ENCODE peak calls at places on chromosomes 11 and 22, in seven cellular contexts. A, Z, F, H, B, Q and T are unnamed samples.

GRCh38 chr11:115301029-115301428 is 203.2 kb downstream of the CADM1 start:
- DNase-seq in F (no peak), Q (no peak), Z (no peak), H (no peak), B (no peak), A (no peak), T (no peak)

GRCh38 chr11:111049131-111049530 is 196.4 kb upstream of the POU2AF2 start:
- DNase-seq in Z (no peak), B (no peak), A (no peak), F (no peak), H (no peak), Q (no peak), T (no peak)

GRCh38 chr11:107370390-107370789 is 87.2 kb downstream of the CWF19L2 start:
- DNase-seq in B (no peak), A (no peak), H (no peak), Q (no peak), Z (no peak), F (no peak), T (peak)

GRCh38 chr11:32289701-32290100 is 145.6 kb downstream of the WT1 start:
- DNase-seq in Q (no peak), A (no peak), Z (no peak), F (no peak), B (no peak), H (no peak), T (no peak)

GRCh38 chr11:37352485-37352884 is 754.4 kb upstream of the RAG2 start:
- DNase-seq in F (no peak), Z (no peak), Q (no peak), H (no peak), A (no peak), B (no peak), T (no peak)

GRCh38 chr22:32969502-32969901 is 88.7 kb downstream of the SYN3 start:
- DNase-seq in H (peak), Q (no peak), Z (no peak), F (no peak), B (no peak), A (no peak), T (no peak)

GRCh38 chr11:77710358-77710757 is 72.8 kb upstream of the CLNS1A start:
- DNase-seq in Z (no peak), Q (no peak), A (no peak), F (no peak), H (no peak), B (no peak), T (no peak)

GRCh38 chr11:86743223-86744118 is 56.9 kb upstream of the PRSS23 start:
- DNase-seq in F (no peak), H (no peak), Z (no peak), B (no peak), Q (no peak), A (no peak), T (peak)

GRCh38 chr22:26318975-26319374 is 110.1 kb upstream of the ASPHD2 start:
- DNase-seq in H (no peak), Z (no peak), A (no peak), Q (no peak), B (no peak), F (no peak), T (no peak)

GRCh38 chr11:16572946-16573345 is 165.5 kb upstream of the C11orf58 start:
- DNase-seq in F (no peak), H (no peak), A (no peak), Q (no peak), B (no peak), Z (no peak), T (no peak)

GRCh38 chr11:47631473-47631872 is 10.9 kb downstream of the MTCH2 start:
- DNase-seq in B (no peak), Z (no peak), Q (no peak), H (no peak), A (no peak), F (no peak), T (no peak)

GRCh38 chr11:34395916-34396555 is 38.2 kb upstream of the ABTB2 start:
- DNase-seq in Z (no peak), A (no peak), B (no peak), F (no peak), Q (no peak), H (no peak), T (peak)

GRCh38 chr11:120303004-120303637 is 22.0 kb upstream of the TLCD5 start:
- DNase-seq in F (no peak), A (peak), H (peak), Q (peak), Z (peak), B (peak), T (no peak)

GRCh38 chr11:50174189-50174588 is 141.5 kb downstream of the OR4C45 start:
- DNase-seq in H (no peak), Q (no peak), Z (no peak), F (no peak), A (no peak), B (no peak), T (peak)

GRCh38 chr22:47053865-47054185 is 291.4 kb downstream of the TBC1D22A start:
- DNase-seq in Z (no peak), F (no peak), A (no peak), B (no peak), Q (no peak), H (no peak), T (no peak)

GRCh38 chr11:31871310-31872073 is 60.4 kb upstream of the PAX6 start:
- DNase-seq in Z (no peak), H (no peak), A (no peak), Q (no peak), B (no peak), F (no peak), T (no peak)

GRCh38 chr11:36238881-36239280 is 50.3 kb downstream of the COMMD9 start:
- DNase-seq in Q (no peak), H (no peak), F (no peak), Z (no peak), A (no peak), B (no peak), T (no peak)

GRCh38 chr11:105202844-105203548 is 63.4 kb upstream of the CARD18 start:
- DNase-seq in B (no peak), F (no peak), Q (peak), A (no peak), Z (no peak), H (no peak), T (no peak)

GRCh38 chr11:94201004-94201465 is 72.4 kb downstream of the PANX1 start:
- DNase-seq in Z (no peak), F (no peak), A (no peak), B (no peak), H (no peak), Q (no peak), T (no peak)

GRCh38 chr11:128492461-128492860 is 94.9 kb downstream of the ETS1 start:
- DNase-seq in Z (no peak), A (no peak), H (no peak), Q (no peak), B (no peak), F (no peak), T (no peak)

GRCh38 chr11:102367364-102367763 is 20.4 kb downstream of the BIRC2 start:
- DNase-seq in H (no peak), Q (peak), A (no peak), B (no peak), F (no peak), Z (no peak), T (no peak)

GRCh38 chr11:1059759-1060158 is 14.9 kb upstream of the MUC2 start:
- DNase-seq in Q (no peak), H (no peak), A (peak), Z (no peak), F (no peak), B (peak), T (no peak)

GRCh38 chr22:20378110-20378509 is 15.8 kb upstream of the ZNF74 start:
- DNase-seq in B (peak), F (no peak), Q (no peak), Z (no peak), A (no peak), H (no peak), T (no peak)

GRCh38 chr11:44096360-44097188 is 1.1 kb downstream of the EXT2 start:
- DNase-seq in Q (no peak), Z (no peak), A (no peak), B (no peak), F (no peak), H (no peak), T (peak)

GRCh38 chr11:353315-353857 is 15.9 kb upstream of the B4GALNT4 start:
- DNase-seq in H (peak), B (peak), Q (no peak), F (no peak), Z (no peak), A (no peak), T (no peak)

GRCh38 chr11:46826310-46827044 is 19.6 kb downstream of the CKAP5 start:
- DNase-seq in A (peak), H (peak), B (peak), F (no peak), Z (peak), Q (peak), T (no peak)

GRCh38 chr22:45612940-45613339 is 58.7 kb upstream of the ATXN10 start:
- DNase-seq in Q (no peak), F (no peak), A (no peak), Z (no peak), H (no peak), B (no peak), T (no peak)

GRCh38 chr11:47786373-47786772 is 19.2 kb upstream of the FNBP4 start:
- DNase-seq in B (no peak), A (no peak), Z (no peak), H (no peak), Q (no peak), F (no peak), T (no peak)

GRCh38 chr11:15115686-15116085 is 963 bp downstream of the INSC start:
- DNase-seq in H (no peak), Q (no peak), A (no peak), B (no peak), Z (no peak), F (no peak), T (no peak)

DNA sequence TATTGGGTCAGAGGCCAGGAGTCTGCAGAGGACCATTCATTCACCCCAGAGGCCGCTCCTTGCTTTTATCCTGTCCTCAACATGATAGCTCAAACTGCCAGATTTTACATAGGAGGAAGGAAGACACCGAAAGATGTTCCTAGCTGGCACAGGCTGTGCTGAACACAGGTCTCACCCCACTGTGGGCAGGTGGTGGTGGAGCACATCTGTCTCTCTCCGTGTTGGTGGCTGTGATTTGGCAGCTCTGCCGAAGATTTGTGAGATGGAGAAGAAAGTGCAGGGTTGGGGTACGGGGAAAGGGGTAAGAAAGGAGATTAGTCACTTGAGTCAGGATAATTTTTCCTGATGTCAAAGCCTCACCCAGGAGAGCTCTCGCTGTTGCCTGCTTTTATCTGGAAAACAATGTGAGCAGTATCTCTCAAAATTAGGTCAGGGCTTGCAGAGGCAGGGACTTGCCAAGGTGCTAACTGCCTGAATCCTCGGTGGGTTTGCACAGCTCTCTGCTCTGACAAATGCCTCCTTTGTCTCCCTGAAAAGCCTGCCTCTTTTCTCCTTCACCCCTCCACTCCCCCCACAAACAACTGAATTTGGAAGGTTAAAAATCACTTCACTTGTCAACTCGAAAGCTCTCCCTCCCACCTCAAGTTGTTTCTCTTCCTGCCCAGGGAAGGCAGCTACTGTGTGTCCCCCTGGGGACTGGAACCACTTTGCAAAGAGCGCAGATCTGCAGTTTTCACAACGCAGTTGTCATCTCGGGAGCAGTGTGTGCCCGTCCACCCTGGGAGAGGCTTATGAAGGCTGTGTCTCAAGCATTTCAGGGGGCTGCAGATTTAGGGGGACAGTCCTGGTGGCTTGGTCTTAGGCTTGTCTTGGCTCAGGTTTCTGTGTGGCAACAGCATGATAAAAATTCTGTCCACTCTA is 299.7 kb downstream of the ST3GAL4 start:
- DNase-seq in B (no peak), F (no peak), H (no peak), Z (no peak), Q (no peak), A (no peak), T (no peak)
- H3K27ac ChIP-seq in B (no peak), F (no peak), H (no peak), Z (no peak), Q (no peak), A (no peak), T (no peak)

GRCh38 chr11:125111341-125112234 is at the start of gene TMEM218:
- DNase-seq in B (peak), Z (peak), A (peak), F (peak), Q (peak), H (peak), T (peak)
- H3K27ac ChIP-seq in B (no peak), Z (peak), A (peak), F (peak), Q (peak), H (peak), T (peak)

GRCh38 chr22:40216041-40216756 is 38.5 kb downstream of the TNRC6B start:
- DNase-seq in Z (peak), F (no peak), A (no peak), H (no peak), Q (peak), B (peak), T (no peak)

GRCh38 chr22:40213478-40213877 is 35.8 kb downstream of the TNRC6B start:
- DNase-seq in F (no peak), Q (no peak), H (no peak), Z (no peak), B (no peak), A (no peak), T (no peak)

GRCh38 chr22:40212126-40212525 is 34.4 kb downstream of the TNRC6B start:
- DNase-seq in A (no peak), F (no peak), Z (no peak), Q (no peak), B (no peak), H (no peak), T (no peak)

GRCh38 chr22:40218152-40218551 is 40.4 kb downstream of the TNRC6B start:
- DNase-seq in B (no peak), H (no peak), A (no peak), Z (no peak), Q (peak), F (no peak), T (no peak)

DNA sequence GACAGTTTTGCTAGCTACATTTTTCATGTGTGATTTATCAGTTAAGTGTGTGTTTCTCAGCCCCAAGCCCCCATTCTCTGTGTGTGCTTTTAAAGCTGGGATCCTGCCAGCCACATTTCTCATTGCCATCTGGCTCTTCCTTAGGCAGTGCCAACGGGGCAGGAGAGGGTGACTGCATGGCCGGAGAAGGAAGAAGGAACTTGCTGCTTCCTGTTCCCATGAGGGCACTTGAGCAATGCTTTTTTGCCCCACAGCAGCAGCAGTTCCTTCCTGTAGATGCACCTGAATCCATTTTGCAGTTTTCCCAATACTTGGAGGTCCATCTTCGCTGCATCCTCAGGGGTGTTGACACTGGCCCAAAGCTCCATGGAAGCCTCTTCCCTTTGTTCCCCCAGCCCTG is 37.5 kb downstream of the TNRC6B start:
- DNase-seq in B (peak), Q (no peak), A (no peak), H (no peak), Z (no peak), F (no peak), T (no peak)
- H3K27ac ChIP-seq in B (peak), Q (peak), A (no peak), H (no peak), Z (peak), F (no peak), T (no peak)

DNA sequence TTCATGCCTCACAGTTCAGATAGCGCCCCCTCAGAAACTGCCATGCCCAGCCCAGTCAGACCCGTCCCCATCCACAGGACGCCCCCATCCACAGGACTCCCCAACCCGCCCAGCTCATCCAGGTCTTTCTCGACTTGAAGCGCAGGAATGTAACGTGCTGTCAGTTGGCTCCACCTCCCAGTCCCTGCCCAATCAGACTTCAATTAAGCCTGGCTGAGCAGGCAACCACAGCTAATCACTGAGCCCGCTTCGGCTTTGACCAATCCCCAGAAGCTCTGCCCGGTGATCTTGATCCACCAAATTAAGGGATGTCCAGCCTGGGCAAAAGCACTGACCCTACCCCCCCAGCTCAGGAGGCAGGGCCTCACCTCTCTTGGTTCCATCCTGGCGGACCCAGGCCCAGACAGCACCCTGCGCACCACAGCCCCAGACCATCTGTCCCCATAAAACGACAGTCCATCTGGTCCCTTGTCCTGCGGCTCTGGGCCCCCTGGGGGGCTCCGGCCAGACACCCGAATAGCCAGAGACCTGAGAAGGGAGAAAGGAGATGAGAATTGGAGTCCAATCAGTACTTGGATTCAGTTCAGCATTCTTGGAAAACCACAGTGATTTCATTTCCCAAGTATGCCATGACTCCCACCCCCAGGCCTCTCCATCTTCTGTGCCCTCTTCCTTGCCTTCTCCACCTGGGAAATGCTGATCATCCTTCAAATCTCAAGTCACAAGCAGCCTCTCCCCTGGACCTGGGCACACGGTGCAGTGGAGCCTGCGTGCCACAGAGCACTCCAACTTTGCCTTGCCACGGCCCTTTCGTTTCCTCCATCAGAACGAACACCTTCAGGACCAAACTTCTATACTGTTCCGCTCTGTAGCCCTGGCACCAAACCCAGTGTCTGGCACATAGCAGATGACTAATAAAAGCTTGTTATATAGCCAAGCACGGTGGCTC is 10.7 kb upstream of the MFNG start:
- DNase-seq in F (no peak), B (peak), A (no peak), Q (no peak), Z (no peak), H (no peak), T (no peak)
- H3K27ac ChIP-seq in F (no peak), B (no peak), A (no peak), Q (no peak), Z (no peak), H (no peak), T (peak)

GRCh38 chr11:114199051-114199450 is 97.1 kb upstream of the NNMT start:
- DNase-seq in F (no peak), A (no peak), Q (no peak), H (no peak), Z (no peak), B (no peak), T (no peak)
- H3K27ac ChIP-seq in F (peak), A (no peak), Q (no peak), H (no peak), Z (no peak), B (no peak), T (no peak)

GRCh38 chr11:75598264-75598663 is 36.2 kb downstream of the SERPINH1 start:
- DNase-seq in F (no peak), A (no peak), Z (no peak), B (no peak), Q (no peak), H (no peak), T (no peak)
- H3K27ac ChIP-seq in F (no peak), A (no peak), Z (no peak), B (no peak), Q (no peak), H (no peak), T (no peak)

DNA sequence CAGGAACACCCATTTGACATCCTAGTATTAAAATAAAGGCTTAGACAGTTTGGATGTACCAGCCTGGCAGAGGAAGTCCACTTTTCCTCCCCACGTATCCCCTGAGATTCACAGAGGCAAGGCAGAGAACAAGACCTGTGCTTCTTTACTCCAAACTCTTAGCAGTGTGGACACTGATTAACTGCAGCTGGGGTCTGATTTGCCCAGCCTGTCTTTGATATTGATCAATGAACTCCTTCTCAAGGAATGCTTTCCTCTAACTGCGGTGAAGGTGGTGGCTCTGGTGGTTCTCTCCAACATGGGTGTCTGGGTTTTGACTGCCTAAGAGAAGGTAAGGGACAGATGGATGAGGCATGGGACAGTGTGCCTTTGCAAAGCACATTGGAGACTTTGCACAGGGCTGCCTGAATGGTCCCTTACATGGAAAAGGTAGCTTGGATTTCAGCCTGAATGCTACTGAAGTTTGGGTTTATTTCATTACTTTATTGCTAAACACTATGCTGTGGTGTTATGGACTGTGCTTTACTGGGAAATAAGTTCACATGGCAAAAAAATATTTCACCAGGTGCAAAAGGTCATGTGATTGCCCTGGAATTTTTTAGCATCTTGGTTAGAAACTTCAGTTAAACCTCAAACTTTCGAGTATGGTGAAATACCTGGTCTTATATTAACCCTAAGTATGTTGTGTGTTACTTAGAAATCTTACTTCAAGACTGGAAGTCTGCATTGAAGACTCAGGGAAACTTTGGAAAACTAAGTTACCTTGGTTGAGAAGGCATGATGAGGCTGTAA is 1.8 kb downstream of the GAS2 start:
- DNase-seq in A (no peak), Z (no peak), F (no peak), Q (no peak), H (no peak), B (no peak), T (no peak)
- H3K27ac ChIP-seq in A (no peak), Z (no peak), F (no peak), Q (no peak), H (no peak), B (no peak), T (no peak)